ENCODE peak calls at places on chromosomes 3 and 15, in eight cellular contexts. K is mammary epithelial cell, J is esophagus muscularis mucosa, S is PC-3, G is psoas muscle, Q is esophagus squamous epithelium, V is NB4, B is HL-60. R is an unnamed sample.

GRCh38 chr3:177379045-177379444 is 181.8 kb upstream of the TBL1XR1 start:
- DNase-seq in K (no peak), J (no peak), S (peak; percentile 25), G (no peak), Q (no peak), V (peak; percentile 14), B (no peak), R (no peak)

GRCh38 chr3:77039606-77040553 is at the start of gene ROBO2:
- DNase-seq in K (peak; percentile 2), J (no peak), S (no peak), G (peak; percentile 19), Q (no peak), V (no peak), B (no peak), R (peak; percentile 19)

GRCh38 chr3:18234717-18235335 is 190.3 kb downstream of the SATB1 start:
- DNase-seq in K (peak; percentile 35), J (no peak), S (peak; percentile 71), G (no peak), Q (no peak), V (no peak), B (no peak), R (no peak)

GRCh38 chr3:144403040-144403457 is 431.4 kb downstream of the DIPK2A start:
- DNase-seq in K (no peak), J (no peak), S (peak; percentile 44), G (no peak), Q (no peak), V (no peak), B (no peak), R (no peak)

GRCh38 chr3:12445523-12446240 is 38.6 kb upstream of the TSEN2 start:
- DNase-seq in K (no peak), J (no peak), S (no peak), G (no peak), Q (no peak), V (no peak), B (no peak), R (no peak)

GRCh38 chr15:23073890-23074631 is 34.7 kb upstream of the TUBGCP5 start:
- DNase-seq in K (peak; percentile 15), J (no peak), S (peak; percentile 57), G (no peak), Q (no peak), V (peak; percentile 60), B (peak; percentile 5), R (no peak)

GRCh38 chr3:16350041-16350952 is 85.3 kb downstream of the OXNAD1 start:
- DNase-seq in K (peak; percentile 66), J (no peak), S (no peak), G (no peak), Q (no peak), V (peak; percentile 25), B (no peak), R (no peak)

GRCh38 chr3:126129408-126129891 is 45.5 kb upstream of the SLC41A3 start:
- DNase-seq in K (peak; percentile 56), J (peak; percentile 86), S (peak; percentile 81), G (peak; percentile 52), Q (no peak), V (no peak), B (no peak), R (peak; percentile 21)

GRCh38 chr3:14537590-14538450 is 2.3 kb downstream of the GRIP2 start:
- DNase-seq in K (no peak), J (no peak), S (no peak), G (peak; percentile 76), Q (no peak), V (peak; percentile 41), B (no peak), R (no peak)

GRCh38 chr3:88984266-88984665 is 123.2 kb upstream of the EPHA3 start:
- DNase-seq in K (no peak), J (no peak), S (no peak), G (no peak), Q (no peak), V (no peak), B (no peak), R (no peak)

GRCh38 chr3:149180057-149180573 is 41.5 kb downstream of the CP start:
- DNase-seq in K (peak; percentile 99), J (peak; percentile 97), S (peak; percentile 99), G (peak; percentile 85), Q (no peak), V (peak; percentile 96), B (no peak), R (peak; percentile 61)

GRCh38 chr3:87006844-87007439 is 16.0 kb upstream of the VGLL3 start:
- DNase-seq in K (no peak), J (no peak), S (peak; percentile 51), G (no peak), Q (no peak), V (peak; percentile 5), B (no peak), R (no peak)

GRCh38 chr3:98809561-98809960 is 46.4 kb downstream of the ST3GAL6 start:
- DNase-seq in K (no peak), J (no peak), S (no peak), G (no peak), Q (no peak), V (no peak), B (peak; percentile 11), R (no peak)

GRCh38 chr3:8983591-8983990 is 20.3 kb upstream of the RAD18 start:
- DNase-seq in K (no peak), J (no peak), S (peak; percentile 12), G (no peak), Q (no peak), V (no peak), B (no peak), R (no peak)

GRCh38 chr3:159803444-159803843 is 185.2 kb upstream of the IL12A start:
- DNase-seq in K (no peak), J (peak; percentile 50), S (no peak), G (no peak), Q (no peak), V (no peak), B (no peak), R (no peak)

GRCh38 chr3:56725175-56725574 is 42.1 kb upstream of the TASOR start:
- DNase-seq in K (no peak), J (no peak), S (no peak), G (no peak), Q (no peak), V (no peak), B (peak; percentile 2), R (no peak)

GRCh38 chr3:87957575-87957974 is 101.2 kb downstream of the CGGBP1 start:
- DNase-seq in K (no peak), J (no peak), S (no peak), G (no peak), Q (no peak), V (no peak), B (no peak), R (no peak)

GRCh38 chr3:97969541-97969940 is 2.7 kb downstream of the RIOX2 start:
- DNase-seq in K (no peak), J (no peak), S (no peak), G (no peak), Q (no peak), V (no peak), B (no peak), R (no peak)

GRCh38 chr3:122758877-122759670 is 34.6 kb downstream of the HSPBAP1 start:
- DNase-seq in K (peak; percentile 15), J (no peak), S (no peak), G (no peak), Q (no peak), V (peak; percentile 49), B (peak; percentile 70), R (no peak)

GRCh38 chr3:196774845-196775422 is 35.3 kb downstream of the PAK2 start:
- DNase-seq in K (peak; percentile 79), J (no peak), S (no peak), G (no peak), Q (no peak), V (no peak), B (no peak), R (no peak)

GRCh38 chr3:69811452-69812401 is 72.5 kb downstream of the MITF start:
- DNase-seq in K (no peak), J (no peak), S (no peak), G (no peak), Q (no peak), V (no peak), B (no peak), R (peak; percentile 21)

GRCh38 chr3:52056521-52056967 is at the start of gene DUSP7:
- DNase-seq in K (peak; percentile 74), J (no peak), S (peak; percentile 82), G (peak; percentile 82), Q (no peak), V (peak; percentile 84), B (peak; percentile 57), R (peak; percentile 70)

GRCh38 chr3:52054689-52055511 is 1.5 kb downstream of the DUSP7 start:
- DNase-seq in K (no peak), J (no peak), S (no peak), G (no peak), Q (no peak), V (peak; percentile 52), B (peak; percentile 33), R (peak; percentile 34)

GRCh38 chr3:52056968-52057805 is 816 bp upstream of the DUSP7 start:
- DNase-seq in K (peak; percentile 100), J (peak; percentile 100), S (peak; percentile 100), G (peak; percentile 99), Q (peak; percentile 97), V (peak; percentile 98), B (peak; percentile 100), R (peak; percentile 100)

GRCh38 chr3:52057806-52058099 is 1.4 kb upstream of the DUSP7 start:
- DNase-seq in K (no peak), J (no peak), S (no peak), G (no peak), Q (no peak), V (no peak), B (no peak), R (no peak)

GRCh38 chr3:52055537-52056351 is 627 bp downstream of the DUSP7 start:
- DNase-seq in K (no peak), J (no peak), S (peak; percentile 51), G (peak; percentile 46), Q (no peak), V (peak; percentile 77), B (peak; percentile 45), R (peak; percentile 36)
- TF ChIP-seq CTCF in K (no peak), J (peak; percentile 33), S (no peak), G (peak; percentile 40), Q (peak; percentile 19), V (no peak), B (no peak), R (no peak)

DNA sequence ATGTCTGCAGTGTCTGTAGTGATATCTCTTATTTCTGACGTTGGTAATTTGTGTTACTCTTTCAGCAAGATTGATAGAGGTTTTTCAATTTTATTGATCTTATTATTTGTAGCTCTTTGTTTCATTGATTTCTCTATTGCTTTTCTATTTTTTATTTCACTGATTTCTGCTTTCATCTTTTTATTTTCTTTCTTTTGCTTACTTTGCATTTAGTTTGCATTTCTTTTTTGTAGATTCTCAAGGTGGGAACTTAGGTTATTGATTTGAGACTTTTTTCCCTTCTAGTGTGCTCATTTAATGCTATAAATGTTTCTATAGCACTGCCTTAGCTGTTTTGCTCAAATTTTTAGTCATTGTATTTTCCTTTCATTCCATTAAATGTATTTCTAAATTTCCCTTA is 49.5 kb upstream of the GABRG3 start:
- DNase-seq in K (no peak), J (no peak), S (no peak), G (no peak), Q (no peak), V (no peak), B (no peak), R (no peak)
- H3K4me3 ChIP-seq in K (no peak overlapping the region), J (no peak overlapping the region), S (no peak overlapping the region), G (no peak overlapping the region), Q (no peak overlapping the region), V (no peak overlapping the region), B (no peak overlapping the region), R (no peak overlapping the region)

GRCh38 chr3:174337227-174337626 is 521.9 kb upstream of the NAALADL2 start:
- DNase-seq in K (no peak), J (no peak), S (no peak), G (no peak), Q (no peak), V (peak; percentile 9), B (peak; percentile 44), R (no peak)
- TF ChIP-seq CTCF in K (no peak), J (no peak), S (no peak), G (no peak), Q (no peak), V (no peak), B (no peak), R (no peak)

GRCh38 chr3:33184863-33185262 is 33.7 kb downstream of the SUSD5 start:
- DNase-seq in K (no peak), J (no peak), S (no peak), G (no peak), Q (no peak), V (no peak), B (no peak), R (no peak)
- H3K4me3 ChIP-seq in K (no peak overlapping the region), J (no peak overlapping the region), S (no peak overlapping the region), G (no peak overlapping the region), Q (no peak overlapping the region), V (no peak overlapping the region), B (no peak overlapping the region), R (no peak overlapping the region)